ENCODE peak calls at places on chromosome 4, in four cellular contexts. Q is lower leg skin, W is K562, M is heart left ventricle. P is an unnamed sample.

GRCh38 chr4:102598102-102598758 is 97.1 kb downstream of the NFKB1 start:
- DNase-seq in Q (no peak), W (no peak), M (no peak), P (no peak)

GRCh38 chr4:20084488-20084887 is 167.2 kb upstream of the SLIT2 start:
- DNase-seq in Q (no peak), W (no peak), M (no peak), P (no peak)

GRCh38 chr4:121459056-121459455 is 78.2 kb upstream of the QRFPR start:
- DNase-seq in Q (no peak), W (no peak), M (no peak), P (no peak)

GRCh38 chr4:171644430-171645057 is 168.7 kb upstream of the GALNTL6 start:
- DNase-seq in Q (no peak), W (no peak), M (no peak), P (no peak)

GRCh38 chr4:152478456-152479237 is 57.2 kb downstream of the FBXW7 start:
- DNase-seq in Q (no peak), W (no peak), M (no peak), P (no peak)

GRCh38 chr4:94466923-94467322 is 15.2 kb downstream of the PDLIM5 start:
- DNase-seq in Q (no peak), W (no peak), M (no peak), P (no peak)

GRCh38 chr4:119105605-119106004 is 30.0 kb upstream of the MYOZ2 start:
- DNase-seq in Q (no peak), W (no peak), M (no peak), P (no peak)

GRCh38 chr4:165537028-165537648 is 158.3 kb downstream of the CPE start:
- DNase-seq in Q (no peak), W (peak), M (no peak), P (peak)

GRCh38 chr4:120304801-120305200 is 238.2 kb upstream of the MAD2L1 start:
- DNase-seq in Q (no peak), W (no peak), M (no peak), P (no peak)

GRCh38 chr4:22987861-22988260 is 295.1 kb downstream of the GBA3 start:
- DNase-seq in Q (no peak), W (no peak), M (no peak), P (no peak)

GRCh38 chr4:184434496-184435066 is 39.8 kb downstream of the IRF2 start:
- DNase-seq in Q (no peak), W (no peak), M (no peak), P (no peak)

GRCh38 chr4:72997409-72997808 is 72.1 kb downstream of the COX18 start:
- DNase-seq in Q (no peak), W (no peak), M (no peak), P (no peak)

GRCh38 chr4:73142995-73143547 is 73.6 kb upstream of the COX18 start:
- DNase-seq in Q (no peak), W (no peak), M (no peak), P (no peak)

GRCh38 chr4:113077611-113078010 is 28.2 kb downstream of the ANK2 start:
- DNase-seq in Q (no peak), W (no peak), M (no peak), P (no peak)

GRCh38 chr4:40493160-40493559 is 136.5 kb downstream of the RBM47 start:
- DNase-seq in Q (no peak), W (no peak), M (no peak), P (no peak)

GRCh38 chr4:105243446-105243845 is 96.8 kb downstream of the TET2 start:
- DNase-seq in Q (no peak), W (no peak), M (no peak), P (no peak)

GRCh38 chr4:57501715-57502114 is 391.5 kb upstream of the IGFBP7 start:
- DNase-seq in Q (no peak), W (no peak), M (no peak), P (no peak)

GRCh38 chr4:88158360-88159136 is at the start of gene ABCG2:
- DNase-seq in Q (no peak), W (peak), M (no peak), P (peak)

GRCh38 chr4:168334053-168334452 is 15.5 kb upstream of the DDX60 start:
- DNase-seq in Q (no peak), W (no peak), M (no peak), P (no peak)

GRCh38 chr4:6848717-6849305 is 60.8 kb upstream of the TBC1D14 start:
- DNase-seq in Q (no peak), W (no peak), M (no peak), P (no peak)

GRCh38 chr4:23741586-23742240 is 148.1 kb downstream of the PPARGC1A start:
- DNase-seq in Q (no peak), W (no peak), M (no peak), P (no peak)

GRCh38 chr4:165502919-165503907 is 124.4 kb downstream of the CPE start:
- DNase-seq in Q (no peak), W (no peak), M (no peak), P (no peak)

GRCh38 chr4:140884431-140885058 is 128.4 kb upstream of the TBC1D9 start:
- DNase-seq in Q (peak), W (peak), M (no peak), P (peak)

GRCh38 chr4:88582493-88582892 is 9.8 kb upstream of the HERC3 start:
- DNase-seq in Q (no peak), W (no peak), M (no peak), P (no peak)

GRCh38 chr4:170088686-170089085 is 1.1 kb downstream of the AADAT start:
- DNase-seq in Q (no peak), W (no peak), M (no peak), P (no peak)

GRCh38 chr4:1579834-1580686 is 104.1 kb downstream of the FAM53A start:
- DNase-seq in Q (peak), W (peak), M (peak), P (peak)
- TF ChIP-seq POLR2A in Q (no peak), W (peak), M (no peak), P (peak)

DNA sequence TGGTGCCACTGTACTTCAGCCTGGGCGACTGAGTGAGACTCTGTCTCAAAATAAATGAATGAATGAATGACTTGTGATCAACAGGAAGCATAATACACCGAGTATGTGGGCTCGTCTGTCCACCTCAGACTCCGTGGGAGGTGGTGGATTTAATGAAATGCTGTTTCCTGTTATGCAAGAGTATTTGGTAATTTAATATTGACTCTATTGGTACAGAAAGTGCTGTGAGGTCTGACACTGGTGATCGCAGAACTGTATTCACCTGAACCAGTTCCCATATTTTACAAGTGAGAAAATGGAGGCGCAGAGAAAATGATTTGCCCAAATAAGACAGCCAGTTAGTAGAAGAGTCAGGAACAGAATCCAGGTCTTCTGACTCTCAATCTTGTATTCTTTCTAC is 423.3 kb downstream of the RAPGEF2 start:
- DNase-seq in Q (no peak), W (no peak), M (no peak), P (no peak)
- TF ChIP-seq POLR2A in Q (no peak), W (no peak), M (no peak), P (no peak)

DNA sequence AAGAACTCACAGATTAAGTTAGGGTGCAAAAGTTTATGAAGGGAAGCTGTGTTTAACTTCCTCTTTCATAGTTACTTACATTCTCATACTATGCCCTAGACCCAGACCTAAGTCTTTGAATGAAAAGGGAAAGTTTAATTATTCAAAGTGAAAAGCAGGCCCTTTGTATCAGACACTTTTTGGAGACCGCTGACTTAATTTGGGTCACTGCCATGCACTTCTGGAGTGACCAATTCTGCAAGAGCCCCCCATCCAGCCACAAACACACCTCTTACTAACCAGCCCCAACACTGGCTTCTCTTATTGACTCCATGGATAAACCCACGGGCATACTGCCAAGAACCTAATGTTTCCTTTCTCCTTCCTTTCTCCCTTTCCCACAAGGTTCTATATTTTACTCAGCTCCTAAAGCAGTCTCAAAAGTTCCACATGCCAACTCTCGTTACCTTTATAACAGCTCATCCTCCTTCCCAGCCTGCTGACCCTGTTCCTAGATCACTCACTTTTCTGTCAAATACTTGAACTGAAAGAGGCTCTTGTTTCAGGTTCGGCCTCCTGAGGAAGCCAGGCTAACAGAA is 34.5 kb downstream of the ABCE1 start:
- DNase-seq in Q (no peak), W (no peak), M (no peak), P (no peak)
- TF ChIP-seq POLR2A in Q (no peak), W (peak), M (no peak), P (no peak)

GRCh38 chr4:107989537-107990386 is at the start of gene HADH:
- DNase-seq in Q (peak), W (peak), M (peak), P (peak)
- TF ChIP-seq POLR2A in Q (no peak), W (peak), M (peak), P (peak)

DNA sequence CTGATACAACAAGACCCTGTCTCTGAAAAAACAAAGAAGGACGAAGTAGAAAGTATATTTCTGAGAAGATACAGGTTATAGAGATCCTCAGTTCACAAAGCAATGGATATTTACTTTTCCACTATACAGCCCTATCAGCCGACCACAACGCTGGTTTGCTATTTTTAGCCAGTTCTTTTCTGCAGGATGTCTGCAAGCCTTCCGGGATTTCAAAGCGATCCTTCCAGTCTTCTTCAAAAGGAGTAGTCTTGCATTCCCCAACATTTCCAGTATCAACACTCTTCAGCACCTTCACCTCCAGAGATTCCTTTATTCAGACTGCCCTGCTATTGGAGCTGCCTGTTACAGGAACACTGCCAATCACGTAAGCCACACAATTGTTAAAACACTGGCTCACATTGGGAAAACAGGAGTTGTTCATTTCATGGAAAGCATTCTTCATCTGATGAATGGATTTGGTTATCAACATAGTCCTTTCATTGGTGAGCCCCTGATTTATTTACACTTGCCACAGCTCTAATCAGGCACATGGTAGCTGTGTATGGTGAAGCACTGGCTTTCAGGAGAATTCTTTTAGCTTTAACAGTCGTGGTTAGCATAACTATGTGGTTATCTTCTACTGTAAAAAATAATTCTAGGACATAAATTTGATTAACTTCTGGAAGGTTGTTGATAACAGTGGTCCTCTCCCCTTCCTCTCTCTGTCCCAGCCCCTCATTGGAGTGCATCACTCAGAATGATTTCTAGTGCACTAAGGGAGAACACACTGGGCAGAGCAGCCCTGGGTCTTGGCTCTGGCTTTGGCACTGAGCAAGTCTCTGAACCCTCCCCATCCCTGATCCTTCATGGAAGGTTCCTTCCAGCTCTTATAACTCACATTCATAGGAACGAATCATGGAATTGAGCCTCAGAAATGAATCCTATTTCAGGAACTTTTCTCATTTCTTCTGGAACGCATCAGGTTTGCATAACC is 109.9 kb upstream of the SORBS2 start:
- DNase-seq in Q (no peak), W (no peak), M (no peak), P (no peak)
- TF ChIP-seq POLR2A in Q (no peak), W (no peak), M (no peak), P (no peak)

GRCh38 chr4:58734030-58734673 is 1624.0 kb upstream of the IGFBP7 start:
- DNase-seq in Q (no peak), W (no peak), M (no peak), P (no peak)

GRCh38 chr4:58732973-58733372 is 1622.8 kb upstream of the IGFBP7 start:
- DNase-seq in Q (no peak), W (no peak), M (no peak), P (no peak)
- TF ChIP-seq POLR2A in Q (no peak), W (no peak), M (no peak), P (no peak)

DNA sequence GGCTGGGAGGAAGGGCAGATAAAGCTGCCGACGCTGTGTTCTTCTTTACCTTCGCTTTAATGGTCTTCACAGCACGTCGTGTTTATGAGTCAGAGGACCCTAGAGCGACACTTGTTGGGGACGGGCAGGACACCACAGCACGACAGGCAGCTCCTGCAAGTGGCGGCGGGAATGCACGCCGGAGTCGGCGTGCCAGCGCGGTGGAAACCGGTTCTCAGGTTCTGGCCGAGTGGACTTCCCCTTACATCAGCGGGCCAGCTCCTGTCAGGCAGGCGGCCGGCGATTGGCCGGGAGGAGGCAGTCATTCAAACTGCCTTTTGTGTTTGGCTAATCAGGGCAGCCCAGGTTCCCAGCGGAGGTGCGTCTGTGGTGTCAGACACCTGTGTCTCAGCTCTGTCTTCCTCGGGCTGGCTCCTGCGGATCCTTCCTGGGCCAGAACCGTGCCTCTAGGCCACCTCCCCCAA is 150.9 kb downstream of the SHROOM3 start:
- DNase-seq in Q (peak), W (peak), M (peak), P (no peak)
- TF ChIP-seq POLR2A in Q (no peak), W (no peak), M (no peak), P (no peak)

GRCh38 chr4:155599596-155599995 is 67.1 kb upstream of the GUCY1A1 start:
- DNase-seq in Q (no peak), W (no peak), M (no peak), P (no peak)

GRCh38 chr4:155600246-155600645 is 66.4 kb upstream of the GUCY1A1 start:
- DNase-seq in Q (no peak), W (no peak), M (no peak), P (no peak)

GRCh38 chr4:155597281-155597680 is 69.4 kb upstream of the GUCY1A1 start:
- DNase-seq in Q (no peak), W (no peak), M (no peak), P (no peak)

GRCh38 chr4:155599102-155599501 is 67.5 kb upstream of the GUCY1A1 start:
- DNase-seq in Q (no peak), W (no peak), M (no peak), P (no peak)

DNA sequence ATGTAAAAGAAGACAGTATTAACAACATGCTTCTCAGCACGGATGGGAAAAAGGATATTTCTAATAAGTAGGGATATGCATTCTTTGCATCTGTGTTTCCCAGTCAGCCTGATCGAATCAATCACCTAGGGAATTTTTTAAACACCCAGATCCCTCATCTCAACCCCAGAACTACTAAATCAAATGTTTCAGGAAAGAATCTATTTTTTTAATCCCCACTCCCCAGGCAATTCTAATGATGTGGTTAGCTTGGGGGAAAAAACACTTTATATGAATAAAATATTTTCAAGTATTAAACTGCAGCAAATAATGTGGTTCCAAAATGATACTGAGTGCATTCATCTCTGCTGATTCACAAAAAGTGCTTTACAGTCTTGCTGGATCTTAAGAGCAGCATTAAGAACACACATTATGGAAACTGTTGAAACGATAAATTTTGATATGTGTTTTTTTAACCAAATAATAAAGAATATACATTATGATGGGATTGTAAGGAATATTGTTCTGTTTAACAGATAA is 68.7 kb upstream of the GUCY1A1 start:
- DNase-seq in Q (no peak), W (no peak), M (no peak), P (no peak)
- TF ChIP-seq POLR2A in Q (no peak), W (no peak), M (no peak), P (no peak)

DNA sequence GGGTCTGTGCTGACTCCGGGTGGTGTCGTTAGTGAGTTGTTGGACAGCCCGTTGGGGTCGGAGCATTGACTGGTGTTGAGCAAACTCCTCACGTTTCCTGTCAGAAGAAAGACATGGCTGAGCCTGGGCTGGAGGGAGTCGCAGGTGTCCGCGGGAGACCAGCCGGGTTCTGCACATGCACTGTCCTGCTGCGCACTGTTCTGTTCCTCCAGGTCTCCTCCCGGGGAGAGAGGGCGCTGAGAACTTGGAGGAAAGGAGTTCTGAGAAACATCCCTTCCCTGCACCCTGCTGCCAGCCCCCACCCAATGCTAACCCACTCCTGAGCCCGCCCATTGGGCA is 1.1 kb downstream of the ZNF141 start:
- DNase-seq in Q (no peak), W (no peak), M (no peak), P (no peak)
- TF ChIP-seq POLR2A in Q (no peak), W (no peak), M (no peak), P (no peak)

DNA sequence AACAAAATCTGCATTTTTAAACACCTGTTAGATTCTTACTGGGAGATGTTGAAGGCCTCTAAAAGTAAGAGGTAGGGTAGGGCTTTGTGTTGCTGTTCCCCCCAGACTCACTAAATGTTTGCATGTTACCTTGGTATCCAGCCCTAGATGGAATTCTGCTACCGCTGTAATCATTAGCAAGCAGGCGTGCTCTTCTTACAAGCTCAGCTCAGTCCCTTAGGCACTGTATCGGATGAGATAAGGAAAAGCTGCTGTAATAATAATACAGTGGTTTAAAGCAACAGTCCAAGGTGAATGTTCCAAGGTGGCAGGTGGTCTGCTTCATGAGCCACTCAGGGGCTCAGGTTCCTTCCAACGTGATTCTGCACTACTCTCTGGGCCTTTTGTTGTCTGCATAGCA is 46.2 kb downstream of the COQ2 start:
- DNase-seq in Q (no peak), W (peak), M (no peak), P (peak)
- TF ChIP-seq POLR2A in Q (no peak), W (no peak), M (no peak), P (no peak)